ENCODE peak calls at places on chromosome 1, in six cellular contexts. F, C, M, K, P and T are unnamed samples. For H3K4me1 and H3K36me3, the result is how much of the 10 kb centered on the place peaks cover.

GRCh38 chr1:188599313-188599712 is 1770.6 kb downstream of the PLA2G4A start:
- DNase-seq in F (no peak), C (no peak), M (no peak), K (no peak), P (no peak), T (no peak)

GRCh38 chr1:4033129-4033676 is 133.1 kb upstream of the C1orf174 start:
- DNase-seq in F (no peak), C (no peak), M (no peak), K (no peak), P (no peak), T (peak)

GRCh38 chr1:145927073-145927886 is at the start of gene RBM8A:
- DNase-seq in F (peak), C (peak), M (peak), K (peak), P (peak), T (peak)

GRCh38 chr1:179302076-179302475 is 8.5 kb downstream of the SOAT1 start:
- DNase-seq in F (no peak), C (no peak), M (no peak), K (no peak), P (no peak), T (no peak)

GRCh38 chr1:234592240-234592639 is 17.7 kb downstream of the IRF2BP2 start:
- DNase-seq in F (no peak), C (no peak), M (no peak), K (no peak), P (no peak), T (peak)

GRCh38 chr1:169368406-169368769 is 393 bp downstream of the BLZF1 start:
- DNase-seq in F (peak), C (peak), M (no peak), K (peak), P (peak), T (no peak)

GRCh38 chr1:233614173-233614742 is 352 bp downstream of the KCNK1 start:
- DNase-seq in F (peak), C (no peak), M (peak), K (no peak), P (peak), T (no peak)

GRCh38 chr1:58869638-58870297 is 85.9 kb upstream of the JUN start:
- DNase-seq in F (no peak), C (no peak), M (no peak), K (no peak), P (no peak), T (no peak)

GRCh38 chr1:114390361-114390760 is 120.6 kb downstream of the TRIM33 start:
- DNase-seq in F (no peak), C (no peak), M (no peak), K (no peak), P (no peak), T (no peak)

GRCh38 chr1:14968251-14968812 is 185.2 kb upstream of the TMEM51 start:
- DNase-seq in F (no peak), C (no peak), M (peak), K (no peak), P (peak), T (no peak)

GRCh38 chr1:8167936-8168335 is 141.8 kb upstream of the ERRFI1 start:
- DNase-seq in F (no peak), C (no peak), M (no peak), K (no peak), P (no peak), T (no peak)

GRCh38 chr1:18597159-18598042 is 33.2 kb upstream of the PAX7 start:
- DNase-seq in F (peak), C (peak), M (peak), K (peak), P (peak), T (no peak)

GRCh38 chr1:3076388-3076740 is 7.4 kb downstream of the PRDM16 start:
- DNase-seq in F (no peak), C (no peak), M (no peak), K (no peak), P (peak), T (no peak)

GRCh38 chr1:179137623-179138235 is 55.9 kb downstream of the TOR3A start:
- DNase-seq in F (no peak), C (no peak), M (no peak), K (no peak), P (no peak), T (no peak)

GRCh38 chr1:149906561-149906960 is 7.2 kb downstream of the BOLA1 start:
- DNase-seq in F (no peak), C (peak), M (no peak), K (no peak), P (no peak), T (no peak)

GRCh38 chr1:23249785-23250184 is 32.5 kb upstream of the HTR1D start:
- DNase-seq in F (no peak), C (no peak), M (no peak), K (no peak), P (no peak), T (no peak)

GRCh38 chr1:232553809-232554208 is 76.1 kb downstream of the SIPA1L2 start:
- DNase-seq in F (no peak), C (no peak), M (no peak), K (no peak), P (no peak), T (no peak)

GRCh38 chr1:117061986-117062415 is 1.9 kb downstream of the TTF2 start:
- DNase-seq in F (no peak), C (no peak), M (no peak), K (no peak), P (no peak), T (no peak)

GRCh38 chr1:159911668-159912067 is 11.7 kb upstream of the CFAP45 start:
- DNase-seq in F (no peak), C (peak), M (no peak), K (no peak), P (no peak), T (no peak)

GRCh38 chr1:40477680-40478057 is 579 bp downstream of the ZFP69 start:
- DNase-seq in F (peak), C (peak), M (no peak), K (no peak), P (no peak), T (no peak)

GRCh38 chr1:172653015-172653709 is 5.7 kb upstream of the FASLG start:
- DNase-seq in F (no peak), C (no peak), M (no peak), K (no peak), P (no peak), T (no peak)

GRCh38 chr1:60132985-60133673 is 59.6 kb upstream of the C1orf87 start:
- DNase-seq in F (peak), C (no peak), M (no peak), K (no peak), P (no peak), T (no peak)

GRCh38 chr1:161069731-161070270 is at the start of gene ARHGAP30:
- DNase-seq in F (peak), C (peak), M (peak), K (no peak), P (peak), T (no peak)

GRCh38 chr1:176466514-176466913 is 3.5 kb downstream of the PAPPA2 start:
- DNase-seq in F (no peak), C (no peak), M (no peak), K (peak), P (no peak), T (no peak)

GRCh38 chr1:234962340-234962989 is 166.2 kb downstream of the TOMM20 start:
- DNase-seq in F (no peak), C (no peak), M (peak), K (peak), P (peak), T (no peak)

GRCh38 chr1:104780470-104781078 is 1030.9 kb downstream of the AMY1C start:
- DNase-seq in F (no peak), C (no peak), M (no peak), K (peak), P (no peak), T (no peak)

GRCh38 chr1:205073511-205073910 is 10.7 kb downstream of the TMEM81 start:
- DNase-seq in F (no peak), C (no peak), M (peak), K (no peak), P (no peak), T (no peak)

GRCh38 chr1:53947172-53947835 is 1.2 kb downstream of the LRRC42 start:
- DNase-seq in F (no peak), C (peak), M (no peak), K (no peak), P (no peak), T (no peak)

GRCh38 chr1:93694039-93694438 is 12.4 kb upstream of the BCAR3 start:
- DNase-seq in F (no peak), C (no peak), M (peak), K (no peak), P (peak), T (no peak)

GRCh38 chr1:215526147-215526845 is 40.8 kb upstream of the KCTD3 start:
- DNase-seq in F (no peak), C (no peak), M (no peak), K (peak), P (no peak), T (no peak)

GRCh38 chr1:16296643-16297042 is 55.6 kb downstream of the FBXO42 start:
- DNase-seq in F (no peak), C (no peak), M (no peak), K (no peak), P (no peak), T (no peak)

GRCh38 chr1:184424945-184425344 is 38.1 kb downstream of the C1orf21 start:
- DNase-seq in F (no peak), C (no peak), M (no peak), K (no peak), P (no peak), T (no peak)
- H3K4me1 ChIP-seq in F (under half), C (under half), M (half or more), K (under half), P (under half), T (under half)

GRCh38 chr1:201966171-201966570 is 10.9 kb downstream of the TIMM17A start:
- DNase-seq in F (no peak), C (no peak), M (no peak), K (no peak), P (peak), T (no peak)

DNA sequence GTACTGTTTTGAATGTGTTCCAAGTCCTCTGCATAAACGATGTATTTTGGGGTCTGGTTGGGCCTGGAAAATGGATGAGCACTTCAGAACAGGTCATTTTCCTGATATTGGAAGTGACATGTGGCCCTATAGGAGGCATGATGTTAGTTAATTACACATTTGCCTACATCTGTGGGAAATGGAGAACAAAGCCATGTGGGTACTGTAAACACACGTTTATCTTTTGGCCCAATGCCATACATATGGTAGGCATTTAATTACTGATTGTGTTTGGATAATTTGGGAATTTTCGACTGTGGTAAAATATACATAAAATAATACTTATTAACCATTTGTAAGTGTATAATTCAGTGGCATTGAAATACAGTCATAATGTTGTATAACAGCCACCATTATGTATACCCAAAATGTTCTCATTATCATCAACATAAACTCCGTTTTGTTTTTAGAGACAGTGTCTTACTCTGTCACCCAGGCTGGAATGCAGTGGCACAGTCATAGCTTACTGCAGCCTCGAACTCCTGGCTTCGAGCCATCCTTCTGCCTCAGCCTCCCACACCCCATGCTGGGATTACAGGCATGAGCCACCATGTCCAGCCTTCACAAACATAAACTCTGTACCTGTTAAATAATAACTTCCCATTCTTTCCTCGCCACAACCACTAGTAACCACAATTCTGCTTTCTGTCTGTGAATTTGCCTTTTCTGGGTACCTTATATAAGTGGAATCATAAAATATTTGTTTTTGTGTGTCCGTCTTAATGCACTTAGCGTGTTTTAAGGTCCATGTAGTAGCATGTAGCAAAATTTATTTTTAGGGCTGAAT is 11.9 kb upstream of the RNPEP start:
- DNase-seq in F (no peak), C (no peak), M (no peak), K (no peak), P (no peak), T (no peak)
- H3K36me3 ChIP-seq in F (under half), C (half or more), M (under half), K (under half), P (under half), T (under half)

GRCh38 chr1:43206721-43207228 is 34.6 kb downstream of the CFAP57 start:
- DNase-seq in F (no peak), C (no peak), M (peak), K (peak), P (peak), T (no peak)
- TF ChIP-seq POLR2A in F (no peak), C (no peak), M (no peak), K (no peak), P (no peak), T (no peak)

GRCh38 chr1:25094229-25094628 is 138.1 kb downstream of the SYF2 start:
- DNase-seq in F (no peak), C (no peak), M (no peak), K (no peak), P (no peak), T (no peak)
- H3K4me1 ChIP-seq in F (under half), C (under half), M (under half), K (under half), P (under half), T (under half)

GRCh38 chr1:28508435-28508754 is 2.6 kb downstream of the RCC1 start:
- DNase-seq in F (no peak), C (no peak), M (no peak), K (no peak), P (no peak), T (no peak)

GRCh38 chr1:28509705-28510349 is 4.0 kb downstream of the RCC1 start:
- DNase-seq in F (no peak), C (no peak), M (no peak), K (no peak), P (no peak), T (no peak)

GRCh38 chr1:28510350-28511223 is 4.7 kb downstream of the RCC1 start:
- DNase-seq in F (no peak), C (no peak), M (no peak), K (peak), P (peak), T (no peak)

GRCh38 chr1:28507646-28508434 is 2.0 kb downstream of the RCC1 start:
- DNase-seq in F (no peak), C (no peak), M (no peak), K (no peak), P (no peak), T (no peak)

DNA sequence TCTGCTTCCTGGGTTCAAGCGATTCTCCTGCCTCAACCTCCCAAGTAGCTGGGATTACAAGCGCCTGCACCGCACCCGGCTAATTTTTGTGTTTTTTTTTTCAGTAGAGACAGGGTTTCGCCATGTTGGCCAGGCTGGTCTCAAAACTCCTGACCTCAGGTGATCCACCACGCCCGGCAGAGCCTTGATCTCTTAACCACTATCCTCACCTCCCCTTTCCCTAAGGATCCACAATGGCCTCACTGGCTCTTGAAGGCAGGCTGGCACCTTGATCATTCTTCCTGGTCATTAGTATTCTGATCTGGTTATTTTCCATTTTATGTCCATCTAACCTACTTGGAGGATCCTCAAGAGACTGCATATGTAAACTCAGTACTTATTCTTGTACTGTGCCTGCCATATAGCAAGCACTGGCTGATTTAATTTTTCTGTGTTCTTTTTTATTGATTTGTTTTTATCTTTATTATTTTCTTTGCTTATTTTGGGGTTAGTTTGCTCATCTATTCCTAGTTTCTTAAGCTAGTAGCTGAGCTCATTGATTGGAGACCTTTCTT is 6.3 kb downstream of the RCC1 start:
- DNase-seq in F (no peak), C (no peak), M (no peak), K (no peak), P (no peak), T (no peak)
- H3K36me3 ChIP-seq in F (under half), C (half or more), M (under half), K (under half), P (half or more), T (half or more)

GRCh38 chr1:30138891-30139290 is 584.5 kb downstream of the MATN1 start:
- DNase-seq in F (no peak), C (no peak), M (no peak), K (no peak), P (no peak), T (no peak)
- TF ChIP-seq POLR2A in F (no peak), C (no peak), M (no peak), K (no peak), P (no peak), T (no peak)

DNA sequence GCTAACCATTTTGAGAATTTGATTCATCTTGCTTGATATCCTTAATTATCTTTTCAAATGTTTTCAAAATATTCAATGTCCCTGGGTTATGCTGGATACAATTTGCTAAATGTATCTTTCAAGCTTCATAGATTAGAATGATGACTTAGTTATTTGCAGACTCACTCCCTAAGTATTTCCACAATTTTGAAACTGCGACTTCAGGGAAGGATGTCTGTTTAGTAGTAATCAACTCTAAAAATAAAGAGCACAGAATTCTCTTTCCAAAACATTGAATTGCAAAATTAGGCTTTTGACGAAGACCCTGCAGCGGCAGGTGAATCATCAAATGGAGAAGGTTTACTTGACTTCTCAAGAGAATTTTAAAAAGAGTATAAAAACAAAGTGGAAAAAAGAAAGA is 14.2 kb downstream of the RGS1 start:
- DNase-seq in F (no peak), C (no peak), M (no peak), K (no peak), P (no peak), T (no peak)
- H3K4me1 ChIP-seq in F (under half), C (under half), M (under half), K (under half), P (under half), T (under half)